ENCODE peak calls at places on chromosomes 7 and 10, in nine cellular contexts. U is heart right ventricle, N is tibial artery, L is endothelial cell of umbilical vein, C is PC-3, Y is brain microvascular endothelial cell, T is IMR-90, X is mesenchymal stem cell, J is dorsolateral prefrontal cortex. G is an unnamed sample.
A peak's percentile ranks its signal among the peaks of the same experiment; 100 is the strongest.

GRCh38 chr10:89535185-89536012 is at the start of gene SLC16A12:
- DNase-seq in U (peak; percentile 40), N (no peak), L (no peak), C (no peak), Y (no peak), T (no peak), X (peak; percentile 33), J (no peak), G (no peak)

GRCh38 chr10:100115011-100115770 is 33.5 kb upstream of the CPN1 start:
- DNase-seq in U (no peak), N (no peak), L (no peak), C (no peak), Y (no peak), T (no peak), X (no peak), J (no peak), G (no peak)

GRCh38 chr10:83666762-83667161 is 472.5 kb upstream of the GHITM start:
- DNase-seq in U (no peak), N (no peak), L (no peak), C (no peak), Y (no peak), T (no peak), X (peak; percentile 77), J (no peak), G (no peak)

GRCh38 chr10:84608126-84608525 is 279.7 kb downstream of the CCSER2 start:
- DNase-seq in U (no peak), N (no peak), L (no peak), C (no peak), Y (no peak), T (no peak), X (no peak), J (no peak), G (no peak)

GRCh38 chr7:100380180-100380579 is 6.9 kb downstream of the PILRA start:
- DNase-seq in U (no peak), N (no peak), L (no peak), C (no peak), Y (no peak), T (no peak), X (no peak), J (no peak), G (no peak)

GRCh38 chr7:11587048-11587447 is 244.9 kb downstream of the THSD7A start:
- DNase-seq in U (no peak), N (no peak), L (no peak), C (no peak), Y (no peak), T (no peak), X (no peak), J (no peak), G (no peak)

GRCh38 chr7:117803476-117803875 is 69.8 kb downstream of the CTTNBP2 start:
- DNase-seq in U (no peak), N (no peak), L (no peak), C (peak; percentile 14), Y (no peak), T (peak; percentile 26), X (no peak), J (no peak), G (no peak)

GRCh38 chr7:104928721-104929400 is 85.1 kb upstream of the KMT2E start:
- DNase-seq in U (no peak), N (no peak), L (no peak), C (no peak), Y (no peak), T (no peak), X (peak; percentile 23), J (no peak), G (no peak)

GRCh38 chr7:35553498-35553897 is 141.4 kb downstream of the HERPUD2 start:
- DNase-seq in U (no peak), N (no peak), L (no peak), C (no peak), Y (no peak), T (no peak), X (peak; percentile 4), J (no peak), G (no peak)

GRCh38 chr10:131847241-131847783 is 53.5 kb upstream of the PPP2R2D start:
- DNase-seq in U (no peak), N (peak; percentile 62), L (no peak), C (no peak), Y (no peak), T (no peak), X (no peak), J (peak; percentile 41), G (no peak)

GRCh38 chr10:123475466-123475865 is 190.7 kb upstream of the GPR26 start:
- DNase-seq in U (no peak), N (no peak), L (no peak), C (no peak), Y (no peak), T (no peak), X (no peak), J (no peak), G (no peak)
- H3K27ac ChIP-seq in U (no peak overlapping the region), N (no peak overlapping the region), L (no peak overlapping the region), C (no peak overlapping the region), Y (no peak overlapping the region), T (no peak overlapping the region), X (no peak overlapping the region), J (no peak overlapping the region), G (no peak overlapping the region)

DNA sequence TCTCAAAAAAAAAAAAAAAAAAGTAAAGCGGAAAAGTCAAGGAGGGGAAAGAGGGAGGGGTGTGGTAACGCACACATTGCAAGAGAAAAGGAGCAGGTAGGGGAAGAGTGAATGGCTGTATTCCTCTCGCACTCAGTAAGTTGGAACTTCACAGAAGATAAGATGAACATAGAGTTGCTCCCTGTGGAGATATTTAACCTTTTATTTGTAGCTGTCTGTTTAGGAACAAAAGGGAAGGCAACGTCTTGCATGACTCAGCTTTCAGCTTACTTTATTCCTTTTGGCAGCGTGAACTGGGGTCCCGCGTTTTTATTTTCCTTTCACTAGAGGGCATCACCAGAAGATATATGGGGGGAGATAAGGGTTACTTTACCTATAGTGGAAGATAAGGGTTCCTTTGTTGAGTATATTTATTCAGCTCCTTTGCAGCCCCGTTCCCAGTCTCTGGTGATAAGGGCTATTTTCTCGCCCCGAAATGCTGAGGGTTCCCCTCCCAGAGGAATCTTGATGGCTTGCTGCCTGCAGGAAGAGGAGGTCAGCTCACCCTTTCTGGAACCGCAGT is 78.5 kb downstream of the APBB1IP start:
- DNase-seq in U (no peak), N (no peak), L (no peak), C (no peak), Y (no peak), T (no peak), X (no peak), J (no peak), G (no peak)
- H3K27ac ChIP-seq in U (no peak overlapping the region), N (no peak overlapping the region), L (no peak overlapping the region), C (no peak overlapping the region), Y (no peak overlapping the region), T (no peak overlapping the region), X (no peak overlapping the region), J (no peak overlapping the region), G (no peak overlapping the region)

GRCh38 chr7:28152594-28152993 is 28.0 kb downstream of the JAZF1 start:
- DNase-seq in U (no peak), N (no peak), L (no peak), C (no peak), Y (no peak), T (no peak), X (no peak), J (no peak), G (no peak)
- H3K27ac ChIP-seq in U (no peak overlapping the region), N (no peak overlapping the region), L (peak overlapping the region; percentile 89), C (peak overlapping the region; percentile 65), Y (peak overlapping the region; percentile 85), T (no peak overlapping the region), X (no peak overlapping the region), J (no peak overlapping the region), G (no peak overlapping the region)

GRCh38 chr10:122421747-122422146 is 32.7 kb upstream of the ARMS2 start:
- DNase-seq in U (no peak), N (no peak), L (peak; percentile 38), C (no peak), Y (no peak), T (no peak), X (no peak), J (no peak), G (no peak)

GRCh38 chr10:122421054-122421625 is 33.3 kb upstream of the ARMS2 start:
- DNase-seq in U (no peak), N (no peak), L (no peak), C (no peak), Y (no peak), T (no peak), X (no peak), J (no peak), G (no peak)

GRCh38 chr10:122419016-122419415 is 35.4 kb upstream of the ARMS2 start:
- DNase-seq in U (no peak), N (no peak), L (no peak), C (no peak), Y (no peak), T (no peak), X (no peak), J (no peak), G (no peak)

GRCh38 chr10:122420624-122421007 is 33.8 kb upstream of the ARMS2 start:
- DNase-seq in U (no peak), N (no peak), L (no peak), C (no peak), Y (no peak), T (no peak), X (no peak), J (no peak), G (no peak)

GRCh38 chr10:122419890-122420623 is 34.4 kb upstream of the ARMS2 start:
- DNase-seq in U (no peak), N (no peak), L (no peak), C (no peak), Y (peak; percentile 22), T (peak; percentile 85), X (no peak), J (no peak), G (no peak)
- H3K27ac ChIP-seq in U (no peak overlapping the region), N (no peak overlapping the region), L (no peak overlapping the region), C (no peak overlapping the region), Y (no peak overlapping the region), T (no peak overlapping the region), X (no peak overlapping the region), J (no peak overlapping the region), G (no peak overlapping the region)

DNA sequence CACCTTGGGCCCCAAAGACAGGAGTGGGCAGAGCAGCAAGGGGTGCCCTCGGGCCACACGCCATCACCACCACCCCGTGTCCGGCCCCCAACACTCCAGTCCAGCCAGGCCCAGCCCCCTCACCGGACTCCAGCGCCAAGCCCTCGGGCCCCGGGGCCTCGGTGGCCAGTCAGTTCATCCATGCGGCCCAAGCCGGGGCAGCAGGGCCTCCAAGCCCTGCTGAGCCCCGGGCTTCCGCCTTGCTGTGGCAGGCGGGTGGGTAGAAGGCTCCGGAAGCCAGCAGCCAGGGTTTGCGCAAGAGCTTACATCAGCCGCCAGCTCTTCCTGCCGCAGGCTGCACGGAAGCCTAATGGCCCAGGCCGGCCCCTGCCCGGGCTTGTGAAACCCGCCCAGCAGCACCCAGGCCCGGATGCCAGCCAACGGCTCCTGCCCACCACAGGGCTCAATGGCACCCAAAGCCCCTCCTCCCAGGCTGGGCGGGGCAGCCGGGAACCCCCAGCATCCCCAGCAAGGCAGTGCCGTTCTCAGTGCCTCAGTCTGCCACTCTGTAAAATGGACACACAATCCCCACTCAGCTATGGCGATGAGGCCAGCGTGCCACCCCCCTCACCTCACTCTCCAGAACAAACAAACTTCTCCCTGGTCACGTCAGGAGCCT is 26.5 kb downstream of the TNRC18 start:
- DNase-seq in U (peak; percentile 81), N (peak; percentile 90), L (peak; percentile 21), C (peak; percentile 72), Y (no peak), T (peak; percentile 89), X (peak; percentile 86), J (peak; percentile 63), G (peak; percentile 20)
- H3K27ac ChIP-seq in U (peak overlapping the region; percentile 68), N (peak overlapping the region; percentile 45), L (no peak overlapping the region), C (peak overlapping the region; percentile 88), Y (peak overlapping the region; percentile 41), T (peak overlapping the region; percentile 89), X (no peak overlapping the region), J (peak overlapping the region; percentile 65), G (peak overlapping the region; percentile 68)

GRCh38 chr7:21429021-21429420 is 1.1 kb downstream of the SP4 start:
- DNase-seq in U (no peak), N (no peak), L (no peak), C (no peak), Y (no peak), T (no peak), X (no peak), J (no peak), G (no peak)
- H3K27ac ChIP-seq in U (no peak overlapping the region), N (peak overlapping the region; percentile 99), L (peak overlapping the region; percentile 89), C (no peak overlapping the region), Y (no peak overlapping the region), T (no peak overlapping the region), X (no peak overlapping the region), J (no peak overlapping the region), G (no peak overlapping the region)